ENCODE peak calls at places on chromosomes 4 and X, in four cellular contexts. One of them, this sample, is unnamed.

GRCh38 chr4:140152760-140153418 is 1.1 kb downstream of the MAML3 start:
- DNase-seq in Calu3: peak
- DNase-seq in stimulated activated CD8-positive, alpha-beta memory T cell treated with anti-CD3 and anti-CD28 coated beads, Interleukin-12 subunit alpha, Interleukin-12 subunit beta, amount 100 ng/mL, for 4 hours: peak
- DNase-seq in NCI-H82: peak
- DNase-seq in this sample: peak

GRCh38 chrX:118736394-118737010 is 9.1 kb downstream of the IL13RA1 start:
- DNase-seq in stimulated activated CD8-positive, alpha-beta memory T cell treated with anti-CD3 and anti-CD28 coated beads, Interleukin-12 subunit alpha, Interleukin-12 subunit beta, amount 100 ng/mL, for 4 hours: no peak
- DNase-seq in NCI-H82: no peak
- DNase-seq in Calu3: no peak
- DNase-seq in this sample: no peak

GRCh38 chr4:54473077-54473545 is 184.6 kb upstream of the KIT start:
- DNase-seq in stimulated activated CD8-positive, alpha-beta memory T cell treated with anti-CD3 and anti-CD28 coated beads, Interleukin-12 subunit alpha, Interleukin-12 subunit beta, amount 100 ng/mL, for 4 hours: no peak
- DNase-seq in Calu3: no peak
- DNase-seq in NCI-H82: no peak
- DNase-seq in this sample: no peak

GRCh38 chrX:130108647-130109428 is 1.5 kb downstream of the ELF4 start:
- DNase-seq in NCI-H82: peak
- DNase-seq in Calu3: peak
- DNase-seq in stimulated activated CD8-positive, alpha-beta memory T cell treated with anti-CD3 and anti-CD28 coated beads, Interleukin-12 subunit alpha, Interleukin-12 subunit beta, amount 100 ng/mL, for 4 hours: no peak
- DNase-seq in this sample: no peak

GRCh38 chr4:137794779-137795178 is 262.5 kb upstream of the PCDH18 start:
- DNase-seq in stimulated activated CD8-positive, alpha-beta memory T cell treated with anti-CD3 and anti-CD28 coated beads, Interleukin-12 subunit alpha, Interleukin-12 subunit beta, amount 100 ng/mL, for 4 hours: no peak
- DNase-seq in NCI-H82: no peak
- DNase-seq in Calu3: no peak
- DNase-seq in this sample: no peak

GRCh38 chr4:58191086-58191485 is 1080.9 kb upstream of the IGFBP7 start:
- DNase-seq in stimulated activated CD8-positive, alpha-beta memory T cell treated with anti-CD3 and anti-CD28 coated beads, Interleukin-12 subunit alpha, Interleukin-12 subunit beta, amount 100 ng/mL, for 4 hours: no peak
- DNase-seq in NCI-H82: no peak
- DNase-seq in Calu3: no peak
- DNase-seq in this sample: no peak

GRCh38 chr4:185712350-185713024 is 99.5 kb downstream of the SORBS2 start:
- DNase-seq in stimulated activated CD8-positive, alpha-beta memory T cell treated with anti-CD3 and anti-CD28 coated beads, Interleukin-12 subunit alpha, Interleukin-12 subunit beta, amount 100 ng/mL, for 4 hours: no peak
- DNase-seq in Calu3: no peak
- DNase-seq in NCI-H82: no peak
- DNase-seq in this sample: peak

GRCh38 chr4:169727616-169728015 is 30.1 kb downstream of the HPF1 start:
- DNase-seq in stimulated activated CD8-positive, alpha-beta memory T cell treated with anti-CD3 and anti-CD28 coated beads, Interleukin-12 subunit alpha, Interleukin-12 subunit beta, amount 100 ng/mL, for 4 hours: no peak
- DNase-seq in Calu3: no peak
- DNase-seq in NCI-H82: no peak
- DNase-seq in this sample: no peak

GRCh38 chr4:118712872-118713271 is 27.7 kb downstream of the METTL14 start:
- DNase-seq in NCI-H82: no peak
- DNase-seq in stimulated activated CD8-positive, alpha-beta memory T cell treated with anti-CD3 and anti-CD28 coated beads, Interleukin-12 subunit alpha, Interleukin-12 subunit beta, amount 100 ng/mL, for 4 hours: no peak
- DNase-seq in Calu3: no peak
- DNase-seq in this sample: no peak

GRCh38 chrX:72094894-72095293 is 36.8 kb downstream of the RTL5 start:
- DNase-seq in NCI-H82: no peak
- DNase-seq in stimulated activated CD8-positive, alpha-beta memory T cell treated with anti-CD3 and anti-CD28 coated beads, Interleukin-12 subunit alpha, Interleukin-12 subunit beta, amount 100 ng/mL, for 4 hours: no peak
- DNase-seq in Calu3: no peak
- DNase-seq in this sample: no peak

GRCh38 chr4:24382381-24382780 is 202.0 kb downstream of the DHX15 start:
- DNase-seq in stimulated activated CD8-positive, alpha-beta memory T cell treated with anti-CD3 and anti-CD28 coated beads, Interleukin-12 subunit alpha, Interleukin-12 subunit beta, amount 100 ng/mL, for 4 hours: no peak
- DNase-seq in NCI-H82: no peak
- DNase-seq in Calu3: peak
- DNase-seq in this sample: no peak

GRCh38 chr4:188246488-188246887 is 107.2 kb downstream of the TRIML1 start:
- DNase-seq in stimulated activated CD8-positive, alpha-beta memory T cell treated with anti-CD3 and anti-CD28 coated beads, Interleukin-12 subunit alpha, Interleukin-12 subunit beta, amount 100 ng/mL, for 4 hours: no peak
- DNase-seq in Calu3: no peak
- DNase-seq in NCI-H82: peak
- DNase-seq in this sample: no peak